ENCODE peak calls at places on chromosomes 7 and 10, in eight cellular contexts. W is A549, J is GM23338, X is HepG2, R is HL-60, N is Panc1, O is K562, P is HCT116. B is an unnamed sample.

GRCh38 chr7:127732306-127732705 is 80.3 kb downstream of the SND1 start:
- DNase-seq in W (no peak), J (no peak), X (no peak), R (no peak), N (no peak), O (no peak), P (no peak), B (no peak)

GRCh38 chr10:69065406-69066361 is 22.2 kb upstream of the SRGN start:
- DNase-seq in W (no peak), J (no peak), X (no peak), R (no peak), N (no peak), O (no peak), P (no peak), B (no peak)

GRCh38 chr7:51023547-51023946 is 240.9 kb upstream of the GRB10 start:
- DNase-seq in W (no peak), J (no peak), X (no peak), R (no peak), N (no peak), O (no peak), P (no peak), B (no peak)

GRCh38 chr10:63464402-63465292 is 1.1 kb downstream of the JMJD1C start:
- DNase-seq in W (peak; percentile 21), J (no peak), X (no peak), R (no peak), N (no peak), O (peak; percentile 78), P (no peak), B (peak; percentile 19)

GRCh38 chr10:71751515-71752224 is 21.6 kb downstream of the VSIR start:
- DNase-seq in W (no peak), J (no peak), X (no peak), R (peak; percentile 11), N (no peak), O (no peak), P (no peak), B (no peak)

GRCh38 chr7:1977059-1977875 is 255.5 kb downstream of the MAD1L1 start:
- DNase-seq in W (no peak), J (no peak), X (no peak), R (no peak), N (no peak), O (no peak), P (no peak), B (no peak)

GRCh38 chr10:7501157-7501556 is 90.3 kb upstream of the SFMBT2 start:
- DNase-seq in W (no peak), J (no peak), X (no peak), R (no peak), N (no peak), O (no peak), P (no peak), B (no peak)

GRCh38 chr7:107972986-107973385 is 30.0 kb downstream of the LAMB1 start:
- DNase-seq in W (no peak), J (no peak), X (no peak), R (no peak), N (no peak), O (no peak), P (no peak), B (no peak)

GRCh38 chr7:139018910-139019309 is 16.9 kb downstream of the ZC3HAV1L start:
- DNase-seq in W (no peak), J (no peak), X (no peak), R (no peak), N (no peak), O (no peak), P (no peak), B (no peak)

GRCh38 chr7:16644987-16645592 is 464 bp downstream of the ANKMY2 start:
- DNase-seq in W (peak; percentile 49), J (peak; percentile 65), X (no peak), R (no peak), N (no peak), O (peak; percentile 46), P (no peak), B (peak; percentile 85)

GRCh38 chr7:95899919-95900513 is 127.7 kb downstream of the DYNC1I1 start:
- DNase-seq in W (no peak), J (peak; percentile 56), X (peak; percentile 3), R (no peak), N (no peak), O (no peak), P (no peak), B (no peak)

GRCh38 chr10:12414278-12414988 is 65.1 kb downstream of the CAMK1D start:
- DNase-seq in W (no peak), J (no peak), X (no peak), R (no peak), N (no peak), O (no peak), P (no peak), B (no peak)

GRCh38 chr10:126839094-126839761 is 66.0 kb upstream of the DOCK1 start:
- DNase-seq in W (no peak), J (peak; percentile 30), X (no peak), R (no peak), N (no peak), O (no peak), P (no peak), B (no peak)

GRCh38 chr10:32929634-32930033 is 28.4 kb downstream of the ITGB1 start:
- DNase-seq in W (no peak), J (no peak), X (no peak), R (no peak), N (no peak), O (no peak), P (no peak), B (no peak)

GRCh38 chr7:93146036-93146435 is 2.1 kb downstream of the SAMD9L start:
- DNase-seq in W (no peak), J (peak; percentile 36), X (no peak), R (no peak), N (no peak), O (no peak), P (no peak), B (no peak)

GRCh38 chr10:96044686-96045085 is 1.3 kb downstream of the CCNJ start:
- DNase-seq in W (no peak), J (peak; percentile 35), X (peak; percentile 5), R (no peak), N (no peak), O (no peak), P (no peak), B (no peak)

GRCh38 chr10:122386514-122386913 is 12.0 kb downstream of the PLEKHA1 start:
- DNase-seq in W (no peak), J (no peak), X (no peak), R (no peak), N (no peak), O (no peak), P (no peak), B (no peak)

GRCh38 chr10:101310528-101311439 is 43.2 kb upstream of the BTRC start:
- DNase-seq in W (no peak), J (peak; percentile 88), X (no peak), R (no peak), N (no peak), O (no peak), P (no peak), B (peak; percentile 80)

GRCh38 chr7:149735181-149735602 is 38.2 kb downstream of the ZNF467 start:
- DNase-seq in W (no peak), J (no peak), X (no peak), R (no peak), N (no peak), O (no peak), P (no peak), B (no peak)

GRCh38 chr10:29915116-29915785 is 144.1 kb downstream of the JCAD start:
- DNase-seq in W (no peak), J (no peak), X (no peak), R (no peak), N (no peak), O (no peak), P (no peak), B (no peak)

GRCh38 chr7:351256-351655 is 61.3 kb downstream of the FOXL3 start:
- DNase-seq in W (no peak), J (no peak), X (no peak), R (no peak), N (no peak), O (no peak), P (no peak), B (no peak)

GRCh38 chr10:102657451-102657850 is 13.2 kb downstream of the TRIM8 start:
- DNase-seq in W (no peak), J (no peak), X (no peak), R (no peak), N (no peak), O (no peak), P (no peak), B (no peak)
- TF ChIP-seq REST in W (no peak), J (no peak), X (no peak), R (no peak), N (no peak), O (no peak), P (no peak), B (no peak)

DNA sequence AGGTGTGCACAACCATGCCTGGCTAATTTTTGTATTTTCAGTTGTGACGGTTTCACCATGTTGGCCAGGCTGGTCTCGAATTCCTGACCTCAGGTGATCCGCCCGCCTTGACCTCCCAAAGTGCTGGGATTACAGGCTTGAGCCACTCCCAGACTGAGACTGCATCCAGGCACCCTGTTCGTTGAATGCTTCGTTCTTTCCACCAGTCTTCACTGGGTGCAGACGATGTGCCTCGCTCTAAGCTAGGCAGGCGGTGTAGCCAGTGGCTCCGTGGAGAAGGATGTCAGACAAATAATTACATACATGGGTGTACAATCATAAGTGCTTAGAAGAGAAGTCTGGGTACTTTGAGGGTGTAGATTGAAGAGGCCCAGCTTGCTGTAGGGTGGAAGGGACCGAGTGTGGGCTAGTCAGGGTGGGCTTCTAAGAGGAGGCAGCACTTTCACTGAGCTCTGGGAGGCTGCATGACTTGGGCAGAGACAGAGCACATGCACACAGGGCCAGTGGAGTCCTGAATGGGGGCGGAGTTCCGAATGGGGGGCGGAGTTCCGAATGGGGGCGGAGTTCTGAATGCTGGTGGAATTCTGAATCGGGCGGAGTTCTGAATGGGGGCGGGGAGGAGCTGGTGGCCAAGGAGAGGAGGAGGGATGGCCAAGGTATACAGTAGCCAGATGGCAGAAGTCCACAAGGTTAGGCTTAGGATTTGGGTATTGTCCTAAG is 74.3 kb downstream of the COL26A1 start:
- DNase-seq in W (peak; percentile 34), J (peak; percentile 93), X (no peak), R (no peak), N (no peak), O (peak; percentile 87), P (peak; percentile 37), B (peak; percentile 62)
- TF ChIP-seq REST in W (no peak), J (no peak), X (no peak), R (no peak), N (no peak), O (no peak), P (no peak), B (no peak)

GRCh38 chr10:102815790-102816549 is 21.2 kb downstream of the CYP17A1 start:
- DNase-seq in W (no peak), J (peak; percentile 48), X (no peak), R (no peak), N (no peak), O (no peak), P (no peak), B (no peak)
- TF ChIP-seq REST in W (no peak), J (no peak), X (no peak), R (no peak), N (no peak), O (no peak), P (no peak), B (no peak)

DNA sequence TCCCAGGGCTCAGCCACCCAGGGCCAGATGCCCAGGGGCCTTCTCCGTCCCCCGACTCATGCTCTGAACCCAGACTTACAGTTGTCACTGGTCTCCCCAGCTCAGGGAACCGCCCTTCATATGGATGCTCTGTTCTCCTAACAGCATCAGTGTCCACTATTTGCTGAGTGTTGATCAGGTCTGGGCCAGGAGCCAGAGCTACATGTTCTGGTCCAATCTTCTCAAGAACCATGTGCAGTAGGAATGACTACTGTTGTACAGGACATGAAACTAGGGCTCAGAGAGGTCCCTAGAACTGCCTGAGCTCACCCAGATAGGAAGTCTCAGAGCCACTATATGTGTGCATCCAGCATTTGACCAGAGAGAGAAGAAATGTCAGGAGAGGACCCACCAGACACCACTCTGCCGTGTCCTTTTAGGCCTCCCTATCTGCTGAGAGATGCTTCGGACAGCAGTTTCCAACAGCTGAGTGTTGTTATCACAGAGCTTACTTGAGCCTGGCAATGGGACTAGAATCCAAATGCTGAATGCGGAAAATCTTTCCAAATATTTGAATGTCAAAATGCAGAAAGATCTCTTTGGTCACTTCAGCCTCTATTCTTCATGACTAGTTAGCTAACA is 246.2 kb downstream of the TNS3 start:
- DNase-seq in W (no peak), J (no peak), X (no peak), R (no peak), N (no peak), O (no peak), P (no peak), B (no peak)
- TF ChIP-seq REST in W (no peak), J (no peak), X (no peak), R (no peak), N (no peak), O (no peak), P (no peak), B (no peak)

B was measured in SK-N-SH.